ENCODE peak calls at places on chromosomes 6 and 20, in six cellular contexts. U, Q, B, R, E and W are unnamed samples.

GRCh38 chr20:51505566-51505965 is 37.0 kb downstream of the NFATC2 start:
- DNase-seq in Q (no peak), R (no peak), E (no peak), B (no peak), U (no peak), W (no peak)

GRCh38 chr20:50513169-50514034 is 3.2 kb downstream of the PTPN1 start:
- DNase-seq in E (no peak), B (no peak), U (no peak), Q (no peak), R (no peak), W (no peak)

GRCh38 chr6:12598919-12599318 is 117.6 kb upstream of the PHACTR1 start:
- DNase-seq in Q (no peak), U (no peak), R (no peak), E (no peak), B (no peak), W (no peak)

GRCh38 chr20:59955131-59955796 is 3.0 kb upstream of the CDH26 start:
- DNase-seq in Q (no peak), U (no peak), B (no peak), R (peak; percentile 49), E (no peak), W (peak; percentile 48)

GRCh38 chr6:38871745-38872568 is 156.8 kb downstream of the DNAH8 start:
- DNase-seq in R (peak; percentile 38), Q (peak; percentile 54), U (peak; percentile 50), E (peak; percentile 55), B (peak; percentile 76), W (peak; percentile 90)

GRCh38 chr6:142045380-142046270 is 87.1 kb upstream of the GJE1 start:
- DNase-seq in E (no peak), Q (no peak), B (no peak), U (no peak), R (peak; percentile 15), W (no peak)

GRCh38 chr20:49570828-49571552 is 3.1 kb upstream of the PTGIS start:
- DNase-seq in B (no peak), R (no peak), E (no peak), Q (no peak), U (no peak), W (peak; percentile 37)

GRCh38 chr6:27851440-27851839 is 60.8 kb downstream of the OR2B2 start:
- DNase-seq in R (no peak), B (no peak), E (peak; percentile 37), U (no peak), Q (no peak), W (no peak)

GRCh38 chr6:36217188-36217587 is 20.6 kb downstream of the BRPF3 start:
- DNase-seq in R (no peak), Q (no peak), B (peak; percentile 32), E (no peak), U (no peak), W (no peak)